ENCODE peak calls at places on chromosomes 3 and 15, in six cellular contexts. T, A, R, J, H and E are unnamed samples. For H3K4me1 and H3K27me3, the result is how much of the 10 kb centered on the place peaks cover.

GRCh38 chr3:42654331-42655201 is 1.1 kb downstream of the ZBTB47 start:
- DNase-seq in T (peak), A (no peak), R (peak), J (peak), H (peak), E (no peak)

GRCh38 chr3:122392868-122393844 is 9.2 kb downstream of the FAM162A start:
- DNase-seq in T (peak), A (no peak), R (peak), J (no peak), H (peak), E (no peak)

GRCh38 chr3:86801921-86802320 is 189.0 kb downstream of the VGLL3 start:
- DNase-seq in T (no peak), A (no peak), R (no peak), J (no peak), H (peak), E (no peak)

GRCh38 chr15:26640601-26641000 is 132.3 kb downstream of the GABRB3 start:
- DNase-seq in T (no peak), A (no peak), R (no peak), J (no peak), H (no peak), E (no peak)

GRCh38 chr15:32733276-32733675 is 15.5 kb downstream of the GREM1 start:
- DNase-seq in T (no peak), A (no peak), R (no peak), J (no peak), H (peak), E (no peak)

GRCh38 chr3:73784647-73785420 is 160.1 kb upstream of the PDZRN3 start:
- DNase-seq in T (no peak), A (no peak), R (no peak), J (no peak), H (peak), E (no peak)

GRCh38 chr3:160098261-160098908 is 109.8 kb downstream of the IL12A start:
- DNase-seq in T (no peak), A (no peak), R (no peak), J (no peak), H (no peak), E (no peak)

GRCh38 chr15:71066983-71067382 is 48.3 kb upstream of the THSD4 start:
- DNase-seq in T (no peak), A (no peak), R (peak), J (no peak), H (peak), E (no peak)

GRCh38 chr15:83734487-83734886 is 80.6 kb downstream of the ADAMTSL3 start:
- DNase-seq in T (peak), A (no peak), R (no peak), J (no peak), H (peak), E (no peak)

GRCh38 chr15:83732196-83732595 is 78.3 kb downstream of the ADAMTSL3 start:
- DNase-seq in T (no peak), A (no peak), R (no peak), J (no peak), H (no peak), E (no peak)

GRCh38 chr15:83733691-83734090 is 79.8 kb downstream of the ADAMTSL3 start:
- DNase-seq in T (no peak), A (no peak), R (no peak), J (no peak), H (no peak), E (no peak)

GRCh38 chr15:83733206-83733605 is 79.3 kb downstream of the ADAMTSL3 start:
- DNase-seq in T (no peak), A (no peak), R (no peak), J (no peak), H (peak), E (no peak)

GRCh38 chr15:83732770-83733169 is 78.8 kb downstream of the ADAMTSL3 start:
- DNase-seq in T (no peak), A (no peak), R (no peak), J (no peak), H (no peak), E (no peak)
- H3K4me1 ChIP-seq in T (under half), A (under half), R (under half), J (under half), H (under half), E (under half)

GRCh38 chr15:78387678-78388077 is 47.5 kb downstream of the CRABP1 start:
- DNase-seq in T (no peak), A (no peak), R (no peak), J (no peak), H (no peak), E (no peak)

GRCh38 chr15:78389356-78389755 is 48.7 kb upstream of the IREB2 start:
- DNase-seq in T (no peak), A (no peak), R (no peak), J (peak), H (no peak), E (no peak)

GRCh38 chr15:78390823-78391222 is 47.2 kb upstream of the IREB2 start:
- DNase-seq in T (no peak), A (no peak), R (no peak), J (peak), H (no peak), E (no peak)

GRCh38 chr15:78390242-78390641 is 47.8 kb upstream of the IREB2 start:
- DNase-seq in T (no peak), A (no peak), R (no peak), J (peak), H (no peak), E (no peak)

GRCh38 chr15:78388865-78389264 is 48.7 kb downstream of the CRABP1 start:
- DNase-seq in T (no peak), A (no peak), R (no peak), J (peak), H (no peak), E (no peak)
- H3K27me3 ChIP-seq in T (under half), A (under half), R (under half), J (under half), H (under half), E (under half)

GRCh38 chr3:194494951-194495374 is 8.2 kb upstream of the ATP13A3 start:
- DNase-seq in T (no peak), A (peak), R (no peak), J (peak), H (no peak), E (no peak)
- TF ChIP-seq CTCF in T (no peak), A (no peak), R (no peak), J (no peak), H (no peak), E (no peak)

GRCh38 chr3:30502742-30503073 is 103.7 kb upstream of the TGFBR2 start:
- DNase-seq in T (no peak), A (no peak), R (no peak), J (no peak), H (peak), E (no peak)
- H3K4me1 ChIP-seq in T (under half), A (under half), R (under half), J (under half), H (under half), E (under half)

GRCh38 chr15:96053039-96054021 is 277.2 kb upstream of the NR2F2 start:
- DNase-seq in T (peak), A (no peak), R (peak), J (peak), H (peak), E (peak)
- H3K27me3 ChIP-seq in T (under half), A (under half), R (under half), J (under half), H (under half), E (under half)